ENCODE peak calls at places on chromosomes 5 and 9, in four cellular contexts. B is H1, M is HepG2, V is K562. O is an unnamed sample.

GRCh38 chr5:94337617-94338016 is 280.8 kb downstream of the KIAA0825 start:
- DNase-seq in B (no peak), M (no peak), V (no peak), O (no peak)

GRCh38 chr5:14265574-14265973 is 122.4 kb downstream of the TRIO start:
- DNase-seq in B (no peak), M (peak; percentile 53), V (no peak), O (peak; percentile 70)

GRCh38 chr5:66666778-66667177 is 70.6 kb downstream of the MAST4 start:
- DNase-seq in B (no peak), M (no peak), V (peak; percentile 3), O (no peak)

GRCh38 chr5:32707394-32707997 is 3.6 kb upstream of the NPR3 start:
- DNase-seq in B (no peak), M (peak; percentile 27), V (no peak), O (peak; percentile 52)

GRCh38 chr5:32753051-32753450 is 41.9 kb downstream of the NPR3 start:
- DNase-seq in B (no peak), M (no peak), V (no peak), O (no peak)

GRCh38 chr5:159005062-159005461 is 94.7 kb downstream of the EBF1 start:
- DNase-seq in B (no peak), M (no peak), V (no peak), O (no peak)

GRCh38 chr5:173791878-173792277 is 96.3 kb upstream of the CPEB4 start:
- DNase-seq in B (no peak), M (no peak), V (peak; percentile 38), O (no peak)

GRCh38 chr9:111068816-111069215 is 30.5 kb upstream of the LPAR1 start:
- DNase-seq in B (no peak), M (no peak), V (no peak), O (no peak)

GRCh38 chr5:1460054-1460682 is 14.9 kb upstream of the SLC6A3 start:
- DNase-seq in B (no peak), M (no peak), V (no peak), O (no peak)

GRCh38 chr9:4228606-4229005 is 71.3 kb downstream of the GLIS3 start:
- DNase-seq in B (no peak), M (no peak), V (no peak), O (no peak)

GRCh38 chr9:81827616-81828296 is 100.5 kb upstream of the SPATA31D4 start:
- DNase-seq in B (no peak), M (no peak), V (no peak), O (no peak)

GRCh38 chr9:71518045-71518888 is 250.0 kb downstream of the CEMIP2 start:
- DNase-seq in B (no peak), M (no peak), V (no peak), O (no peak)

GRCh38 chr5:139851558-139851957 is 56.0 kb downstream of the PSD2 start:
- DNase-seq in B (no peak), M (no peak), V (no peak), O (no peak)

GRCh38 chr5:139850423-139851016 is 54.9 kb downstream of the PSD2 start:
- DNase-seq in B (no peak), M (no peak), V (no peak), O (no peak)

GRCh38 chr5:139849501-139849900 is 53.9 kb downstream of the PSD2 start:
- DNase-seq in B (no peak), M (no peak), V (no peak), O (no peak)

GRCh38 chr5:139848508-139849100 is 53.0 kb downstream of the PSD2 start:
- DNase-seq in B (no peak), M (no peak), V (no peak), O (no peak)

GRCh38 chr5:139849942-139850341 is 54.3 kb downstream of the PSD2 start:
- DNase-seq in B (no peak), M (no peak), V (no peak), O (no peak)
- TF ChIP-seq RNF2 in B (no peak), M (no peak), V (no peak), O (no peak)

GRCh38 chr5:109878887-109879286 is 189.2 kb downstream of the MAN2A1 start:
- DNase-seq in B (no peak), M (no peak), V (no peak), O (no peak)

GRCh38 chr5:109877670-109878045 is 187.9 kb downstream of the MAN2A1 start:
- DNase-seq in B (no peak), M (no peak), V (no peak), O (no peak)

GRCh38 chr5:109884676-109885075 is 194.9 kb downstream of the MAN2A1 start:
- DNase-seq in B (no peak), M (no peak), V (no peak), O (no peak)

GRCh38 chr5:109882546-109882945 is 192.8 kb downstream of the MAN2A1 start:
- DNase-seq in B (no peak), M (no peak), V (no peak), O (no peak)

DNA sequence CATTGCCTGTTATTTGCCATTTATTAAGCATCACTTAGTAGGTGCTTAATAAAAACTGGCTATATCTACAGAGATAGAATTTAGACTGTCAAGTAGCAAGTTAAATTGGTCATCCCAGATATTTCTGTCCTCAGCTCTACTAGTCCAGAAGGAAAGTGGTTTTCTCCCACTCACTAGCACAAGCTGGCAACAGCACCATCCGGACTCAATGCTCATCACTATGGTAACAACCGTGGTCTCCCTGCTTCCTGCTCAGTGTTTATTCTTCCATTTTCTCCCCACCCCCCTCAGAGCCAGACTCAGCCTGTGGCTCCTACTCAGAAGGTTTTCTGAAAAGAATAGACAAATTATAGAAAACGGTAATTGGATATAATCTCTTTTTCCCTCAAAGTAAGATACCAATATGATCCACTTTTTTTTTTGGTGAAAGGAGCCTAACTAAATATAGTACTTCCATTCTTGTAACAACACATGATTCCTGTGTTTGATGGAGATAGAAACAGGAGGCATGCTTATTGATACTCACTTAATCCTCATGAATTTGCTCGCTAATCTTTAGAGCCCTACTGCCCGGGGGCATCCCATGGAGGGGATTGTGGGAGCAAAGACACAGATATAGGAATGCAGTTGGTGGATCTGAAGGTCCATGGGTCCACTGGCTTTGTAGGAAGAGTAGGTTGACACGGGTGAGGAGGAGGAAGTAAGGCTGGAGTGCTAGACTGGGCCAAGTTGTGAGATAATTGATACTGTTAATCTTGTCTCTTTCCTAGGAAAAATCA is 191.4 kb downstream of the MAN2A1 start:
- DNase-seq in B (no peak), M (no peak), V (no peak), O (no peak)
- TF ChIP-seq RNF2 in B (no peak), M (no peak), V (no peak), O (no peak)

DNA sequence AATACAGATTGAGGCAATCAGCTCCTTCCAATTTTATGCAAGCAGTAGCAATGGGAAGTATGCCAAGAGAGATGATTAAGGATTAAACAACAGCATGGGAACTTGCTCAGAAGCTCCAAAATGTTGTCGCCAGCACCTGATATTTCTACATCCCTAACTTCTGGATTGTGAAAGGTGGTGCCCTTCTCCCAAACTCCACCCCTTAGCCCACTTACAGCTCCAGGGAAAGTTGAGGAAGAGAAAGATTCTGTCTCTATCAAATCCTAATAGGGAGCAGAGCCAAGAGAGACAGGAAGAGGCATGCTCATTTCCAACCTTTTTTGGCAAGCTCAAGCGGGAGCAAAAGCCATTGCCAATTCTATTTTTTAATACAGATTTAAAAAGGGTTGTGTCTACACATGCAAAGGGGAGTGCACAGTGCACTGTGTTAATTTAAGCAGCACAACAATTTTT is 92.4 kb upstream of the NR3C1 start:
- DNase-seq in B (no peak), M (no peak), V (no peak), O (peak; percentile 13)
- TF ChIP-seq RNF2 in B (no peak), M (no peak), V (no peak), O (no peak)

DNA sequence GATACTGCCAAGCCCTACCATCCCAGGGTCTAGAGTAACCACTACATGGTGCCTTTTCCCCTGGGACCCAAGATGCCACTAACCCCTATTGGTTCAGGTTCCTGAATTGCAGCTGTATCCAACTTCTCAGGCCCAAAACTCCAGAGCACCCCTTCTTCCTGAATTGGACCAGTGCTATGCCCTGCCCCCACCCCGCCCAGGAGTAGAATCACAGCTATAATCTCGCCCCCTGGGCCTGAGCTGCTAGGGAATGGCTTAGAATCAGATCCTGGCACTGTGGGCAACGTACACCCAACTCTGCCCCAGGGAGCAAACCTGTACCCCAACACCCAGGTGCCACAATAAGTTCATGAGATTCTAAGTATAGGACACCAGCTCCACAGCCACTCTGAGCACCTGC is 206.3 kb downstream of the CACNA1B start:
- DNase-seq in B (no peak), M (no peak), V (no peak), O (no peak)
- TF ChIP-seq RNF2 in B (no peak), M (no peak), V (no peak), O (no peak)

GRCh38 chr9:86082870-86083269 is 16.5 kb downstream of the GOLM1 start:
- DNase-seq in B (no peak), M (no peak), V (no peak), O (no peak)
- TF ChIP-seq RNF2 in B (no peak), M (no peak), V (no peak), O (no peak)

DNA sequence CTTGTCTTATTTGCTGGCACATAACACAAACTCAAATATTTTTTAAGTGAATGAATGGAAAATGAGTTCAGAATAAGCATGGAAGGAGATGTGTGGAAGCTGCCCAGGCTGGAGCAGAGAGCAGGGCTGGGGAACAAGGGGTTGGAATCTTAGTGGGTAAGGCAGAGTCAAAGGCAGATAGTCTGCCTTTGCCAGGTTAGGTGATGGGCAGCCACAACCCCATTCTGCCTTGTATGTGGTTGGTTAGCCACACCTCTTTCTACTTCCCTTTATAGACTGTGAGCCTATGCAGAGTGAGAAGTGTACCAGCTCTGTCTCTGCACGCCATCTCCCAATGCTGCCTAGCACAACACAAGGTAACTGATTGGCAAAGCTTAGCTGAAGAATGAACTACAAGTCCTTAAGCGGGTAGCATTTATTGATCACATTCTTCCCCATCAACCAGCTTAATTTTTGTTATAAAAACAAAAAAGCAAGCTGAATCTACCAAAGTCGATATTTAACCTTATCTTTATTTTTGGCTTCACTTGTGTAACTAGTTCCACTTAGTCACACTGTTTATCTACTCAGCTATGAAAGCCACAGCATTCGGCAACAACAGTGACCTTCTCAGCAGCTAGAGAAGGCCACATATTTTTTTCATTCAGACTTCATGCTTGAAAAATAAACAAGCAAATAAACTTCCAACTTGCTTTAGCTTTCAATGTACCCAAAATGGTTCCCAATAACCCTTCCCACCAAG is 69.6 kb downstream of the KLHL3 start:
- DNase-seq in B (no peak), M (no peak), V (no peak), O (no peak)
- TF ChIP-seq RNF2 in B (no peak), M (no peak), V (no peak), O (no peak)

GRCh38 chr9:124377551-124377950 is 37.7 kb downstream of the PSMB7 start:
- DNase-seq in B (no peak), M (no peak), V (no peak), O (no peak)
- TF ChIP-seq RNF2 in B (no peak), M (no peak), V (no peak), O (no peak)